ENCODE peak calls at places on chromosomes 16 and 17, in eight cellular contexts. R, W, D, X, F, V, C and U are unnamed samples.

GRCh38 chr17:1030684-1031557 is 34.0 kb downstream of the TIMM22 start:
- DNase-seq in R (no peak), W (no peak), D (no peak), X (no peak), F (no peak), V (peak; percentile 67), C (no peak), U (no peak)

GRCh38 chr16:28836761-28837064 is 9.4 kb downstream of the TUFM start:
- DNase-seq in R (no peak), W (no peak), D (no peak), X (no peak), F (no peak), V (no peak), C (no peak), U (no peak)

GRCh38 chr17:2847601-2848255 is 51.5 kb downstream of the RAP1GAP2 start:
- DNase-seq in R (no peak), W (no peak), D (no peak), X (no peak), F (no peak), V (no peak), C (no peak), U (no peak)

GRCh38 chr17:82881292-82881823 is 41.5 kb upstream of the ZNF750 start:
- DNase-seq in R (no peak), W (no peak), D (no peak), X (no peak), F (no peak), V (no peak), C (no peak), U (no peak)

GRCh38 chr16:20729141-20729540 is 12.5 kb downstream of the THUMPD1 start:
- DNase-seq in R (no peak), W (no peak), D (no peak), X (no peak), F (no peak), V (no peak), C (no peak), U (no peak)

GRCh38 chr17:82400206-82400605 is 17.9 kb upstream of the HEXD start:
- DNase-seq in R (no peak), W (no peak), D (no peak), X (no peak), F (no peak), V (no peak), C (no peak), U (no peak)

GRCh38 chr16:88628512-88628974 is 9.8 kb upstream of the IL17C start:
- DNase-seq in R (no peak), W (no peak), D (no peak), X (no peak), F (no peak), V (no peak), C (no peak), U (no peak)

GRCh38 chr17:43468746-43469544 is 14.8 kb upstream of the DHX8 start:
- DNase-seq in R (no peak), W (peak; percentile 94), D (no peak), X (no peak), F (no peak), V (no peak), C (no peak), U (no peak)

GRCh38 chr17:4375039-4375748 is 8.7 kb upstream of the UBE2G1 start:
- DNase-seq in R (no peak), W (no peak), D (peak; percentile 97), X (no peak), F (no peak), V (no peak), C (no peak), U (no peak)

GRCh38 chr16:11128211-11129123 is 127.5 kb downstream of the SOCS1 start:
- DNase-seq in R (no peak), W (no peak), D (no peak), X (no peak), F (no peak), V (no peak), C (no peak), U (no peak)

GRCh38 chr16:89925596-89926079 is 2.5 kb downstream of the TUBB3 start:
- DNase-seq in R (no peak), W (no peak), D (no peak), X (no peak), F (no peak), V (no peak), C (no peak), U (no peak)

GRCh38 chr16:57284206-57284951 is at the start of gene PLLP:
- DNase-seq in R (peak; percentile 71), W (no peak), D (peak; percentile 37), X (no peak), F (peak; percentile 63), V (no peak), C (peak; percentile 68), U (peak; percentile 68)

GRCh38 chr17:68463211-68463990 is 6.1 kb upstream of the WIPI1 start:
- DNase-seq in R (no peak), W (no peak), D (no peak), X (no peak), F (no peak), V (no peak), C (no peak), U (no peak)

GRCh38 chr16:17776465-17776864 is 305.7 kb upstream of the XYLT1 start:
- DNase-seq in R (no peak), W (no peak), D (no peak), X (no peak), F (no peak), V (no peak), C (no peak), U (no peak)

GRCh38 chr16:17776888-17777287 is 306.1 kb upstream of the XYLT1 start:
- DNase-seq in R (no peak), W (no peak), D (no peak), X (no peak), F (no peak), V (no peak), C (no peak), U (no peak)

GRCh38 chr16:17775061-17775460 is 304.3 kb upstream of the XYLT1 start:
- DNase-seq in R (no peak), W (no peak), D (no peak), X (no peak), F (no peak), V (no peak), C (no peak), U (no peak)

GRCh38 chr16:17780181-17780580 is 309.4 kb upstream of the XYLT1 start:
- DNase-seq in R (no peak), W (peak; percentile 77), D (no peak), X (no peak), F (no peak), V (no peak), C (no peak), U (no peak)

GRCh38 chr16:17777461-17777863 is 306.7 kb upstream of the XYLT1 start:
- DNase-seq in R (no peak), W (peak; percentile 71), D (no peak), X (no peak), F (no peak), V (no peak), C (no peak), U (no peak)
- H3K4me3 ChIP-seq in R (no peak overlapping the region), W (no peak overlapping the region), D (no peak overlapping the region), X (no peak overlapping the region), F (no peak overlapping the region), V (no peak overlapping the region), C (no peak overlapping the region), U (no peak overlapping the region)

DNA sequence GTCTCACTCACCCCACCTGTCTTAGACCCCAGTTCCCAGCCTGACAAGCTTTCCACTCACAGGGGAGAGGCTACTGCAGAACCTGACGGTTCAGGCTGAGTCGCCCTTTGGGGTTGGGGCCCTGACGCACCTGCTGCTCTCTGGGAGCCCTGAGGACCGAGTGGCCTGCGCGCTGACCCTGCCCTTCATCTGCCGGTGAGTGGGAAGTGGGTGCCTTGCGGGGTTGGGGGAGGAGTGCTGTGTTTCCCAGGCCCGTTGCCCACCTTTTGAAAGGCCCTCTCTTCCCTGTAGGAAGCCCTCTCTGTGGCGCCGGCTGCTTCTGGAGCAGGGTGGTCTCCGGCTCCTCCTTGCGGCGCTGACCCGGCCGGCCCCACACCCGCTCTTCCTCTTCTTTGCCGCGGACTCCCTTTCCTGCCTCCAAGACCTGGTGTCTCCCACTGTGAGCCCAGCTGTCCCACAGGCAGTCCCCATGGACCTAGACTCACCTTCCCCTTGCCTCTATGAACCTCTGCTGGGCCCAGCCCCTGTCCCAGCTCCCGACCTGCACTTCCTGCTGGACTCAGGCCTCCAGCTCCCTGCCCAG is 6.1 kb upstream of the TGFB1I1 start:
- DNase-seq in R (no peak), W (no peak), D (no peak), X (no peak), F (no peak), V (no peak), C (no peak), U (no peak)
- H3K4me3 ChIP-seq in R (no peak overlapping the region), W (no peak overlapping the region), D (no peak overlapping the region), X (no peak overlapping the region), F (no peak overlapping the region), V (no peak overlapping the region), C (no peak overlapping the region), U (no peak overlapping the region)

DNA sequence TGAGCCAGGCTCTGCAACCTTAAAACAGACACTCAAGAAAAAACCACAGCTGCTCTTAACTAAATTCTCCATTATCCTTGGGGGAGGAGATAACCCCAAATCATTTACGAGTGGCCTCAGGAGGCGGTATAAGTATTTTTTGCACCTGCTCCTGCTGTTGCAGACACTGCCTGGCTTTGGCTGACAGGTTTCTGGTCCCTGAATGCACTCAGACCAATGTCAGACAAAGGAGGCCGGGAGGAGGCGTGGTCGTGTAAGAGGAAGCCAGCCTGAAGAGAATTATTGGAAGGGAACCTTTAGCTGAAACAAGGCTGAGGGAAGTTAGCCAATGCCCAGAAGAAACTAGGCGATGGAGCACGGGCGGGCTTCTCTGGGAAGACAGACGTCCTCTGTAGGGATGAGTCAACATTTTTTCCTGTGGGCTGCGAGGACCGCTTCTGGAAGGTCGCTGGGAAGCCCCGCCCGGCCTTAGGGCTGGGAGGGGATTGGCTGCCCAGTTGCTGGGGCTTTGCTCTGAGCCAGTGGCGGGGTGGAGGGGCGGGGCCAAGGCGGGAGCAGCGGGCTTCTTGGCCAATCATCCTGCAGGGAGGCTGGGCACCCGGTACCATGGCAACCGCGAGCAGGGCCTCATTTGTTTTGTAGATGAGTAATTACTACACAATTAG is 82.3 kb downstream of the CCDC182 start:
- DNase-seq in R (peak; percentile 89), W (peak; percentile 97), D (peak; percentile 87), X (peak; percentile 88), F (peak; percentile 90), V (peak; percentile 90), C (peak; percentile 84), U (peak; percentile 98)
- H3K4me3 ChIP-seq in R (no peak overlapping the region), W (peak overlapping the region; percentile 20), D (peak overlapping the region; percentile 50), X (peak overlapping the region; percentile 61), F (no peak overlapping the region), V (peak overlapping the region; percentile 39), C (no peak overlapping the region), U (peak overlapping the region; percentile 49)

DNA sequence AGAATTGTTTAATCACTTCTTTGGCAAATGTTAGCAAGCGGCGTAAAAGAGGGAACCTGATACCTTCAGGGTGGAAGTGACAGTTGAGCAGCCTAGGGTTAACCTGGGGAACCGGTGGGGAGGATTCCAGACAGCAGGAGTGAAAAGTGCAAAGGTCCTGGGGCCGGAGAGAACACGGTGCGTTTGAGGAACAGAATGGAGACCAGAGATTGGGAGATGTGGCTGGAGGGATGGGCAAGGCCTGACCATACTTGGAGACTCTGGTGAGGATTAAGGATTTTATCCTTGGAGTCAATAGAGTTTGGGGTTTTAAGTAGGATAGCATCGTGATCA is 2.3 kb upstream of the ZNF500 start:
- DNase-seq in R (no peak), W (no peak), D (no peak), X (no peak), F (peak; percentile 37), V (no peak), C (peak; percentile 26), U (no peak)
- H3K4me3 ChIP-seq in R (no peak overlapping the region), W (peak overlapping the region; percentile 65), D (no peak overlapping the region), X (peak overlapping the region; percentile 99), F (peak overlapping the region; percentile 97), V (peak overlapping the region; percentile 69), C (peak overlapping the region; percentile 18), U (peak overlapping the region; percentile 93)